ENCODE peak calls at places on chromosomes 5 and 9, in ten cellular contexts. L is astrocyte of the cerebellum, N is fibroblast of pulmonary artery, F is foreskin fibroblast, O is fibroblast of lung, Q is tibial artery, T is transverse colon, I is WTC11, V is B cell, W is mammary epithelial cell. K is an unnamed sample.

GRCh38 chr5:158393457-158393856 is 534.5 kb upstream of the CLINT1 start:
- DNase-seq in W (no peak), O (no peak), T (no peak), N (no peak), I (no peak), F (no peak), Q (no peak), V (no peak), L (no peak), K (no peak)

GRCh38 chr9:82490019-82490499 is 501.5 kb downstream of the SPATA31D1 start:
- DNase-seq in O (peak), Q (no peak), T (no peak), W (peak), F (peak), L (peak), I (no peak), N (peak), V (no peak), K (no peak)

GRCh38 chr5:151223447-151224264 is at the start of gene CCDC69:
- DNase-seq in L (peak), I (peak), N (peak), F (peak), Q (peak), O (peak), W (peak), T (peak), V (peak), K (peak)

GRCh38 chr9:20835364-20836286 is 151.6 kb downstream of the FOCAD start:
- DNase-seq in Q (no peak), W (peak), F (no peak), V (no peak), O (peak), N (peak), T (no peak), L (no peak), I (no peak), K (no peak)

GRCh38 chr9:73349476-73349875 is 197.8 kb downstream of the ANXA1 start:
- DNase-seq in I (no peak), Q (no peak), F (no peak), L (no peak), N (no peak), W (peak), V (no peak), T (no peak), O (no peak), K (no peak)

GRCh38 chr9:3329361-3329760 is 196.4 kb downstream of the RFX3 start:
- DNase-seq in F (no peak), V (no peak), I (no peak), L (no peak), O (peak), T (no peak), N (peak), W (peak), Q (no peak), K (no peak)

GRCh38 chr5:73863911-73864310 is 237.9 kb downstream of the ARHGEF28 start:
- DNase-seq in V (no peak), Q (no peak), W (no peak), T (no peak), N (no peak), O (no peak), I (no peak), F (no peak), L (no peak), K (no peak)

GRCh38 chr9:89929721-89930480 is 325.1 kb downstream of the GADD45G start:
- DNase-seq in Q (peak), W (peak), F (no peak), N (no peak), L (no peak), V (no peak), T (no peak), O (peak), I (no peak), K (no peak)

GRCh38 chr9:6592231-6592630 is 53.3 kb downstream of the GLDC start:
- DNase-seq in I (no peak), O (no peak), N (no peak), V (no peak), W (no peak), Q (no peak), L (no peak), T (no peak), F (no peak), K (no peak)

GRCh38 chr5:138438724-138439536 is at the start of gene REEP2:
- DNase-seq in L (no peak), V (peak), I (peak), N (peak), F (peak), T (peak), W (peak), Q (no peak), O (peak), K (peak)

GRCh38 chr9:4137755-4138154 is 162.1 kb downstream of the GLIS3 start:
- DNase-seq in I (no peak), Q (no peak), T (no peak), N (peak), O (peak), F (peak), L (no peak), V (no peak), W (peak), K (no peak)

GRCh38 chr5:103272377-103272776 is 13.8 kb downstream of the MACIR start:
- DNase-seq in O (no peak), V (no peak), I (no peak), N (peak), W (no peak), T (no peak), L (no peak), Q (no peak), F (no peak), K (no peak)

GRCh38 chr9:86562691-86563090 is 208.5 kb upstream of the TUT7 start:
- DNase-seq in F (no peak), T (no peak), O (no peak), W (no peak), V (no peak), I (no peak), N (no peak), L (no peak), Q (no peak), K (no peak)

GRCh38 chr9:14250779-14251145 is 63.2 kb downstream of the NFIB start:
- DNase-seq in L (no peak), T (no peak), O (no peak), I (no peak), F (no peak), Q (no peak), V (no peak), W (no peak), N (no peak), K (no peak)

GRCh38 chr9:14031015-14031414 is 282.9 kb downstream of the NFIB start:
- DNase-seq in Q (peak), O (peak), V (no peak), L (peak), N (peak), W (no peak), F (peak), T (no peak), I (peak), K (no peak)

GRCh38 chr5:42927730-42928129 is 112.4 kb downstream of the ANXA2R start:
- DNase-seq in Q (no peak), T (no peak), I (no peak), F (no peak), N (no peak), L (no peak), W (no peak), O (no peak), V (no peak), K (no peak)

GRCh38 chr5:154221371-154221896 is 30.9 kb downstream of the GALNT10 start:
- DNase-seq in N (peak), I (no peak), W (peak), Q (peak), O (peak), T (peak), L (peak), F (peak), V (peak), K (peak)

GRCh38 chr5:145825751-145826180 is 9.4 kb downstream of the PRELID2 start:
- DNase-seq in T (no peak), F (peak), I (no peak), W (peak), N (peak), V (peak), O (peak), L (peak), Q (no peak), K (no peak)

GRCh38 chr5:158970569-158971014 is 129.1 kb downstream of the EBF1 start:
- DNase-seq in O (no peak), L (no peak), V (no peak), F (no peak), Q (no peak), W (peak), N (no peak), T (no peak), I (no peak), K (no peak)

GRCh38 chr5:126811515-126812198 is 34.7 kb downstream of the LMNB1 start:
- DNase-seq in Q (no peak), L (peak), N (peak), F (peak), O (no peak), V (peak), I (no peak), W (peak), T (no peak), K (peak)

GRCh38 chr9:95570646-95571045 is 53.9 kb upstream of the PTCH1 start:
- DNase-seq in T (no peak), W (no peak), F (peak), V (no peak), O (no peak), L (peak), Q (no peak), N (no peak), I (no peak), K (no peak)

GRCh38 chr5:139294372-139295165 is 1.0 kb downstream of the MATR3 start:
- DNase-seq in O (peak), N (peak), T (peak), W (peak), V (peak), F (peak), Q (peak), I (peak), L (peak), K (peak)

GRCh38 chr5:120405291-120405864 is 58.7 kb upstream of the PRR16 start:
- DNase-seq in L (peak), O (peak), I (no peak), Q (no peak), V (no peak), F (peak), N (peak), T (no peak), W (peak), K (no peak)

GRCh38 chr5:103808464-103809106 is 246.0 kb upstream of the NUDT12 start:
- DNase-seq in Q (no peak), N (peak), L (peak), F (peak), V (no peak), W (peak), I (peak), O (peak), T (peak), K (no peak)

GRCh38 chr9:35659340-35659739 is 1.2 kb downstream of the CCDC107 start:
- DNase-seq in T (no peak), W (peak), O (no peak), Q (peak), I (no peak), L (no peak), N (peak), F (peak), V (peak), K (no peak)

GRCh38 chr5:114310666-114311065 is 51.2 kb upstream of the KCNN2 start:
- DNase-seq in O (no peak), T (no peak), N (no peak), I (no peak), F (no peak), Q (no peak), W (no peak), L (no peak), V (no peak), K (no peak)

GRCh38 chr5:114308508-114308907 is 53.4 kb upstream of the KCNN2 start:
- DNase-seq in L (no peak), N (no peak), W (no peak), V (no peak), T (no peak), Q (no peak), O (no peak), F (no peak), I (no peak), K (no peak)

GRCh38 chr5:114308017-114308416 is 53.9 kb upstream of the KCNN2 start:
- DNase-seq in Q (no peak), V (no peak), T (no peak), I (peak), F (no peak), N (no peak), O (no peak), W (no peak), L (no peak), K (no peak)

DNA sequence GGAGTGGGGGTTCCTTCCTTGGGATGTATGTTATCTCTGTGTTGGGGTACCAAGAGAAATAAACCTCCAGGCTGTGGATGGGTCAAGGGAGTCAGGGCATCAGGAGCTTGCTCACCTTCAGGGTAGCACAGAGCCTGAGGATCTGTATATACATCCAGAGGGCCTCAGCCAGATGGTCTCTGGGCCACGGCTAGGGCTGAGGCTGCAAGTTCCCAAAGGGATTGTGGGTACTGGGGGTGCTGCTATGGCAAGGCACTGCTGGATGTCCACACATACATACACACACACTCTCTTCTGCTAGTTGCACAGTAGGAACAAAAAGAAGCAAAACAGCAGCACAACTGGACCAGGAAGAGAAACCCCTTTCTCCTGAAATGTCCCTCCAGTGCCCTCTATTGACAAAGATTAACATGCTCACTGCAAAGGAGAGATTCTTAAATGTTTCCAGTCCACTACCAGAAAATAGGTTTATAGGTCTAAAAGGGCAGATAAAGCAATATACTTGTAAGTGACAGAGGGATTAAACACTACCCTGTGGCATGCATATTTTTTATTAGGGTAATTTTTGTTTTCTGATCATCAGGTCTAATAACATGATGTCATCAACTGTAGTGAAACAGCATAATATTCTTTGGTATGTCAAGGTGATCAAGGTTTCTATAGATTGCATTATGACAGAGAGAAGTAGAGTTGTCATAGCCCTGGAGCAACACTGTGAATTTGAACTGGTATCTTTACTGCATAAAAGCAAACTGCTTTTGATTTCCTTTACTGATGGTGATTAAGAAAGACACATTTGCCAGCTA is 56.3 kb upstream of the KCNN2 start:
- DNase-seq in F (peak), I (no peak), W (peak), O (peak), V (no peak), N (peak), L (peak), Q (no peak), T (no peak), K (no peak)
- TF ChIP-seq CTCF in F (peak), I (peak), W (peak), O (peak), V (no peak), N (peak), L (peak), Q (no peak), T (no peak), K (no peak)

DNA sequence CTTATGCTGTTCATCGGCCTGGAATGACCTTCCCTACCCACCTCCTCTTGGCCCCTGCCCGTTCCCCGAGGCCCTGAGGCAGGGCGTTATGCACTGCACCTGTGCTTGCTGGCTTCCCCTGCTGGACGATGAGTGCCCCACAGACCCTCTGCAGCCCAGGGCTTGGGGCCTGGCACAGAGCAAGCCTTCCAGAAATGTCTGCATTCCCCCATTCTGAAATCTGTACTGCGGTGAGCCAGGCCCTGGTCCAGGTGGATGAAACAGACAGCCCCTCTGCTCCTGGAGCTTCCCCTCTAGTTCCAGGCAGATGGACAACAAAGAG is 35.0 kb downstream of the UNC5A start:
- DNase-seq in T (no peak), I (no peak), V (no peak), N (no peak), O (no peak), F (no peak), Q (no peak), L (no peak), W (no peak), K (no peak)
- TF ChIP-seq CTCF in T (no peak), I (no peak), V (no peak), N (no peak), O (no peak), F (no peak), Q (no peak), L (no peak), W (no peak), K (no peak)

GRCh38 chr9:134436926-134437325 is 110.7 kb downstream of the RXRA start:
- DNase-seq in Q (no peak), V (no peak), I (no peak), F (no peak), N (no peak), O (no peak), L (no peak), W (no peak), T (no peak), K (no peak)

GRCh38 chr9:134437417-134438203 is 111.4 kb downstream of the RXRA start:
- DNase-seq in O (no peak), V (no peak), L (no peak), Q (no peak), N (no peak), T (no peak), W (no peak), I (no peak), F (no peak), K (no peak)

GRCh38 chr9:134436356-134436717 is 110.1 kb downstream of the RXRA start:
- DNase-seq in F (no peak), O (no peak), Q (no peak), I (no peak), L (no peak), T (no peak), W (no peak), V (no peak), N (no peak), K (no peak)

GRCh38 chr9:134439368-134439784 is 113.1 kb downstream of the RXRA start:
- DNase-seq in T (no peak), V (no peak), I (no peak), L (no peak), Q (no peak), O (no peak), W (no peak), N (no peak), F (no peak), K (no peak)

GRCh38 chr9:134438204-134438788 is 112.0 kb downstream of the RXRA start:
- DNase-seq in O (no peak), L (no peak), I (peak), W (no peak), V (no peak), T (no peak), F (no peak), Q (no peak), N (no peak), K (no peak)
- TF ChIP-seq CTCF in O (no peak), L (no peak), I (peak), W (no peak), V (no peak), T (peak), F (no peak), Q (no peak), N (no peak), K (no peak)

GRCh38 chr9:107154291-107154690 is 128.8 kb upstream of the RAD23B start:
- DNase-seq in T (no peak), W (no peak), F (no peak), I (no peak), N (no peak), O (no peak), Q (no peak), V (no peak), L (no peak), K (no peak)

GRCh38 chr9:107153336-107153735 is 129.7 kb upstream of the RAD23B start:
- DNase-seq in I (no peak), L (no peak), V (no peak), W (no peak), O (peak), F (no peak), T (no peak), Q (no peak), N (no peak), K (no peak)

GRCh38 chr9:107154766-107155165 is 128.3 kb upstream of the RAD23B start:
- DNase-seq in F (no peak), Q (no peak), V (no peak), I (no peak), L (no peak), N (no peak), O (no peak), T (no peak), W (no peak), K (no peak)

GRCh38 chr9:107158321-107158720 is 124.8 kb upstream of the RAD23B start:
- DNase-seq in T (no peak), L (peak), W (peak), F (no peak), I (peak), V (no peak), N (peak), O (peak), Q (no peak), K (no peak)

DNA sequence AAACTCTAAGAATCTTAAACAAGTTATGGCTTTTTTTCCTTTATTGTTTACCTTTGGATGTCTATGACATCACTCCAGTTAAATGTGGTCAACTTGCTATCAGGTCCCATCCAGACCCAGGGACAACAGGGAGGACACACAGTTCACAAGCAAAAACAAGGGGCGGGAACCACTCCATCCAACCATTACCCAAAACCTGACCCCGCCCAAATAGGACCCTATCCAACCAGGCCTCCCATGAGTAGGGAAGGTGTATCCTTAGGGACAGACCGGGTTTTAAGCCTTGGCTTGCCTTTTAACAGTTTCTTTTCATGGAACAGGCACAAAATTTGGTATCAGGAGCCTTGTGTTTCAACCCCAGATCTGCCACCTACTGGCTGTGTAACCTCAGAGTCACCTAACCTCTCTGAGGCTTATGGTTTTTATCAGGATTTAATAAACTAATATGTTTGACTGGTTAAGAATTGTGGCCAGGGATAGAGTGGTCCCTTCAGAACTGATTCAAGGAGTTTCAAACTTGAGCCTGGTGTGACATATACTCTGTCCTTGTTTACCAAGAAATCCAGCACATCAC is 127.7 kb upstream of the RAD23B start:
- DNase-seq in I (no peak), N (no peak), V (no peak), L (no peak), F (no peak), Q (no peak), O (no peak), T (no peak), W (no peak), K (no peak)
- TF ChIP-seq CTCF in I (no peak), N (peak), V (no peak), L (no peak), F (peak), Q (no peak), O (no peak), T (no peak), W (peak), K (no peak)